ENCODE peak calls at places on chromosome 21, in six cellular contexts. E is vagina, A is spleen, F is K562, N is SK-N-MC, Z is HL-60. D is an unnamed sample.

GRCh38 chr21:25491267-25491666 is 116.0 kb downstream of the MRPL39 start:
- DNase-seq in N (no peak), E (no peak), F (no peak), Z (no peak), A (no peak), D (no peak)

GRCh38 chr21:42357307-42357706 is 6.5 kb upstream of the TFF2 start:
- DNase-seq in E (no peak), Z (no peak), A (no peak), N (no peak), F (no peak), D (no peak)

GRCh38 chr21:42580076-42580792 is 66.6 kb downstream of the SLC37A1 start:
- DNase-seq in A (peak; percentile 48), E (no peak), F (no peak), N (no peak), Z (no peak), D (no peak)

GRCh38 chr21:27564684-27565280 is 597.9 kb upstream of the ADAMTS5 start:
- DNase-seq in F (peak; percentile 5), N (peak; percentile 6), Z (no peak), E (no peak), A (no peak), D (peak; percentile 58)

GRCh38 chr21:41612674-41613250 is 104.8 kb upstream of the TMPRSS2 start:
- DNase-seq in Z (no peak), E (no peak), F (peak; percentile 52), N (no peak), A (no peak), D (peak; percentile 78)

GRCh38 chr21:44485254-44485793 is 30.0 kb downstream of the LRRC3 start:
- DNase-seq in N (no peak), A (peak; percentile 79), F (peak; percentile 56), E (no peak), Z (no peak), D (peak; percentile 87)

GRCh38 chr21:42124826-42125570 is 53.9 kb downstream of the UMODL1 start:
- DNase-seq in A (no peak), F (no peak), E (no peak), N (no peak), Z (no peak), D (no peak)

GRCh38 chr21:37642493-37642892 is 273.8 kb downstream of the KCNJ6 start:
- DNase-seq in E (no peak), N (no peak), A (no peak), Z (no peak), F (peak; percentile 74), D (peak; percentile 85)

GRCh38 chr21:44295646-44296045 is 4.2 kb upstream of the PFKL start:
- DNase-seq in F (no peak), E (no peak), N (no peak), Z (no peak), A (no peak), D (no peak)

GRCh38 chr21:43338951-43339350 is 88.0 kb downstream of the SIK1 start:
- DNase-seq in A (no peak), Z (no peak), F (no peak), N (no peak), E (no peak), D (no peak)

GRCh38 chr21:20902511-20902910 is 95.7 kb upstream of the NCAM2 start:
- DNase-seq in E (no peak), F (no peak), A (no peak), N (no peak), Z (no peak), D (no peak)

GRCh38 chr21:17429936-17430335 is 82.9 kb upstream of the CXADR start:
- DNase-seq in Z (no peak), N (no peak), E (no peak), A (no peak), F (no peak), D (no peak)

GRCh38 chr21:42732033-42732410 is 78.6 kb downstream of the PDE9A start:
- DNase-seq in F (no peak), A (no peak), N (no peak), Z (no peak), E (no peak), D (no peak)

GRCh38 chr21:33359446-33359845 is 34.7 kb downstream of the IFNAR1 start:
- DNase-seq in E (no peak), F (no peak), N (no peak), Z (no peak), A (no peak), D (no peak)

GRCh38 chr21:33360871-33361602 is 36.3 kb downstream of the IFNAR1 start:
- DNase-seq in Z (peak; percentile 75), F (peak; percentile 89), A (peak; percentile 93), N (peak; percentile 45), E (no peak), D (peak; percentile 90)

GRCh38 chr21:33364830-33365229 is 38.4 kb upstream of the IFNGR2 start:
- DNase-seq in F (no peak), Z (no peak), E (no peak), A (no peak), N (no peak), D (no peak)

GRCh38 chr21:33360281-33360680 is 35.5 kb downstream of the IFNAR1 start:
- DNase-seq in A (no peak), N (no peak), F (no peak), E (no peak), Z (no peak), D (no peak)

DNA sequence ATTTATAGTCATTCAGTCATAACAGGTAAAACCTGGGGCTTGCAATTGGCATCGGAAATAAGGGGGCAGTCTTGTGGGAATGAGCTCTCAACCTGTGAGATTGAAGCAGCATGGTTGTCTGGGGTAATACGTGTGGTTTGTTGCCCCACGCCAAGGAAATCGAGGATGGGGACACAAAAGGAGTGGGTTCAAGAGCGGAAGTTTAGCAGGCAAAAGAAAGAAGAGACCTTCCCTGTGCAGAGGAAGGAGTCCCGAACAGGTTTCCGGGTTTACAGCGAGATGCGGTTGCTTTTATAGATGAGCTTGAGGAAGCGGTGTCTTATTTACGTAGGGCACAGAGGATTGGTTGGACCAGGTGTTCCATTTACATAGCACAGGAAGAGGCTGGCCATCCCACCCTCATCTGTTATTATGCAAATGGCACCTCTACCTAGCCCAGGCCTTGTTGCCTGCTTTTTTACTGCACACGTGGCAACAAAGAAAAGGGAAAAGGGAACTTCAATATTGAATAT is 37.3 kb downstream of the IFNAR1 start:
- DNase-seq in E (no peak), N (no peak), A (peak; percentile 82), F (peak; percentile 59), Z (peak; percentile 88), D (peak; percentile 92)
- TF ChIP-seq POLR2AphosphoS5 in E (no peak), N (no peak), A (peak; percentile 99), F (no peak), Z (peak; percentile 85), D (peak; percentile 93)

DNA sequence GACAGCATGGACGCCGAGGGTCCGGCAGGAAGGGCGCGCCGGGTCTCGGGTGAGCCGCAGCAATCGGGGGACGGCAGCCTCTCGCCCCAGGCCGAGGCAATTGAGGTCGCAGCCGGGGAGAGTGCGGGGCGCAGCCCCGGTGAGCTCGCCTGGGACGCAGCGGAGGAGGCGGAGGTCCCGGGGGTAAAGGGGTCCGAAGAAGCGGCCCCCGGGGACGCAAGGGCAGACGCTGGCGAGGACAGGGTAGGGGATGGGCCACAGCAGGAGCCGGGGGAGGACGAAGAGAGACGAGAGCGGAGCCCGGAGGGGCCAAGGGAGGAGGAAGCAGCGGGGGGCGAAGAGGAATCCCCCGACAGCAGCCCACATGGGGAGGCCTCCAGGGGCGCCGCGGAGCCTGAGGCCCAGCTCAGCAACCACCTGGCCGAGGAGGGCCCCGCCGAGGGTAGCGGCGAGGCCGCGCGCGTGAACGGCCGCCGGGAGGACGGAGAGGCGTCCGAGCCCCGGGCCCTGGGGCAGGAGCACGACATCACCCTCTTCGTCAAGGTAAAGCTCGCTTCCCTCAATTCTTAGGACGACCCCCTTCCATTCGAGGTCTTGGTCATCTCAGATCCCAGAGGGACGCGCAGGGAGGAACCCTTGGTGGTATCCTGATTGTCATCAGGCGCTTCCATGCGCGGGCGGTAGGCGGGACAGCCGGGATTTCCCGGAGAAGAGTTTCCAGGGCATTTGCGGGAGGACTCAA is 1.6 kb downstream of the CLIC6 start:
- DNase-seq in A (peak; percentile 74), F (no peak), N (no peak), E (no peak), Z (no peak), D (peak; percentile 70)
- TF ChIP-seq POLR2AphosphoS5 in A (no peak), F (no peak), N (no peak), E (no peak), Z (no peak), D (no peak)

GRCh38 chr21:46190491-46191131 is 6.4 kb upstream of the SPATC1L start:
- DNase-seq in N (no peak), Z (no peak), F (no peak), A (no peak), E (no peak), D (no peak)

GRCh38 chr21:46188226-46189212 is 4.3 kb upstream of the SPATC1L start:
- DNase-seq in N (no peak), F (peak; percentile 92), E (no peak), A (no peak), Z (no peak), D (peak; percentile 28)

GRCh38 chr21:46189959-46190490 is 5.8 kb upstream of the SPATC1L start:
- DNase-seq in F (no peak), N (no peak), Z (no peak), E (no peak), A (no peak), D (no peak)

GRCh38 chr21:46187814-46188213 is 3.6 kb upstream of the SPATC1L start:
- DNase-seq in Z (no peak), F (no peak), E (no peak), N (no peak), A (no peak), D (no peak)

DNA sequence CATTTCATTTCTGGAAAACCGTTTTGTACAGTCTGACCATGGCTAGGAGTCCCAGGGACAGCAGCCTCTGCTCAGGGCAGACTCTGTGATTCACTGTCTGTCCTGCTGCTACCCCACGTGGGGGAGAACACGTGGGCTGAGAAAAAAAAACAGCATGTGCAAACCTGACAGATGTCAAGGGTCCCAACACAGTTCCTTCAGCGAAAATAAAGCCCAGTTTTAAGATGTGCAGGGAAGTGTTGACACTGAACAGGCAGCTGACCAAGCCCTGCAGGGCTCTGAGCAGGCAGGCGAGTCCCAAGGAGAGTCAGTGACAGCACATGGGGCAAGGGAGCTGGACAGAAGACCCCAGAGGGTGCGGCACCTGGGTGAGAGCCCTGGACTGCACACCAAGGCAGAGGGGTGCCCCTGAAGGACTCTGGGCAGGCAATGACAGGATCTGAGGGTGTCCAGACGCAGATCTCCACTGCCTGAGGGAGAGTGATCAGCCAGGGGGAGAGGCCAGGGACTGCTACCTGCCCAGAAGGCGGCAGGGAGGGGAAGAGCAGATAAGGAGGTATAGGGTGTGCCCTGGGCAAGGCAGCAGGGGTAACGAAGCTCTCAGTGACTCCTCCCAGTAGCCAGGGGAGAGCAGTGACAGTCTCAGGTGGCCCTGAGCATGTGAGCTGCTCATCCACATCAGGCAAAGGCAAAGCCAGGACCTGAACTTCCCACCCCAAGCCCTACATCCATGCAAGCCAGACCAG is 5.1 kb upstream of the SPATC1L start:
- DNase-seq in Z (no peak), A (no peak), E (no peak), F (peak; percentile 61), N (no peak), D (no peak)
- TF ChIP-seq POLR2AphosphoS5 in Z (no peak), A (no peak), E (no peak), F (no peak), N (no peak), D (no peak)

DNA sequence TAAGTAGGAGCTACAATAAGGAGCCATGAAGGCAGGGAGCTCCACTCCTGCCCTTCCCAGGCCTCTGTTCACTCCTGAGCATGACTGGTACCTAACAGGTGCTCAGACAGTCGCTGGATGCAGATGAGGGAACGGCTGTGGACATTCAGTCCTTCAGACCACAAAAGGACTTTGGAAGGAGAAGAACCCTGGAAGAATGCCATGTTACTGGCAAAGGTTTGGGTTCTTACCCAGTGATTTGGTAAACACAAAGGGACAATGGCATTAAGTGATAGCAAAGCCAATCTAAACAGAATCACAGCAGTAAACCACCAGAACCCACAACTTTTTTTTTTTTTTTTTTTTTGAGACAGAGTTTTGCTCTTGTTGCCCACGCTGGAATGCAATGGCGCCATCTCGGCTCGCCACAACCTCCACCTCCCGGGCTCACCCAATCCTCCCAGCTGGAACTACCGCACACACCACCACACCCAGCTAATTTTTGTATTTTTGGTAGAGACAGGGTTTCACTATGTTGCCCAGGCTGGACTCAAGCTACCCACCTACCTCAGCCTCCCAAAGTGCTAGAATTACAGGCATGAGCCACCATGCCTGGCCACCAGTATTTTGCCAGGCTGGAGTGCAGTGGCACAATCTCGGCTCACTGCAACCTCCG is 7.5 kb upstream of the CBR3 start:
- DNase-seq in E (no peak), A (no peak), F (no peak), N (no peak), Z (no peak), D (no peak)
- TF ChIP-seq POLR2AphosphoS5 in E (no peak), A (no peak), F (no peak), N (no peak), Z (no peak), D (no peak)

D was measured in GM23338.